ENCODE peak calls at places on chromosomes 16 and 17, in nine cellular contexts. C is COR-L47; F is activated naive CD8-positive, alpha-beta T cell treated with anti-CD3 and anti-CD28 coated beads for 36 hours; L is GM12865; Q is NCI-H1048; Y is HCEC 1CT; X is stimulated activated naive CD4-positive, alpha-beta T cell treated with Interleukin-2 at 50 U/mL for 16 hours; W is AG08395; N is T-helper 2 cell. Z is an unnamed sample.

GRCh38 chr17:42787266-42787665 is 6.9 kb downstream of the WNK4 start:
- DNase-seq in C (no peak), N (no peak), Q (no peak), L (no peak), W (no peak), F (no peak), X (no peak), Y (no peak), Z (no peak)

GRCh38 chr17:14672830-14673229 is 371.9 kb downstream of the HS3ST3B1 start:
- DNase-seq in F (no peak), C (no peak), X (no peak), N (no peak), L (no peak), W (peak), Y (peak), Q (peak), Z (no peak)

GRCh38 chr16:66035096-66035495 is 331.4 kb upstream of the CDH5 start:
- DNase-seq in Y (no peak), N (no peak), X (no peak), Q (no peak), F (no peak), C (no peak), L (no peak), W (no peak), Z (no peak)

GRCh38 chr16:8675183-8676159 is 1.1 kb downstream of the ABAT start:
- DNase-seq in F (peak), L (no peak), W (no peak), C (no peak), Q (no peak), X (peak), Y (no peak), N (peak), Z (no peak)

GRCh38 chr16:66947302-66948033 is 12.2 kb downstream of the CES2 start:
- DNase-seq in L (peak), Q (peak), C (peak), X (peak), Y (peak), F (peak), N (peak), W (peak), Z (peak)

GRCh38 chr17:46853896-46854444 is 2.6 kb downstream of the WNT9B start:
- DNase-seq in W (peak), Q (no peak), F (no peak), C (no peak), L (no peak), X (no peak), N (no peak), Y (peak), Z (no peak)

GRCh38 chr17:27293359-27293897 is 486 bp upstream of the WSB1 start:
- DNase-seq in C (no peak), F (no peak), Y (no peak), X (no peak), Q (no peak), L (peak), W (no peak), N (no peak), Z (no peak)

GRCh38 chr16:52069866-52070265 is 477.1 kb downstream of the TOX3 start:
- DNase-seq in Q (no peak), X (no peak), L (no peak), Y (no peak), C (peak), N (no peak), W (peak), F (no peak), Z (no peak)

GRCh38 chr17:53627511-53627910 is 195.2 kb upstream of the KIF2B start:
- DNase-seq in W (peak), C (no peak), L (no peak), F (no peak), N (no peak), Y (peak), Q (no peak), X (no peak), Z (no peak)

GRCh38 chr17:76579281-76579680 is 6.4 kb downstream of the ST6GALNAC2 start:
- DNase-seq in C (no peak), N (no peak), F (no peak), X (no peak), Y (no peak), W (no peak), Q (no peak), L (peak), Z (no peak)

GRCh38 chr16:48687421-48688038 is 77.5 kb upstream of the N4BP1 start:
- DNase-seq in W (peak), F (peak), Y (peak), N (no peak), Q (no peak), L (peak), X (no peak), C (peak), Z (peak)

GRCh38 chr17:2089021-2089422 is 34.1 kb downstream of the HIC1 start:
- DNase-seq in Q (no peak), N (no peak), C (no peak), W (peak), L (peak), X (no peak), F (peak), Y (peak), Z (no peak)

GRCh38 chr16:88893127-88893968 is 26.9 kb upstream of the PABPN1L start:
- DNase-seq in L (no peak), C (no peak), Q (no peak), N (no peak), Y (no peak), W (no peak), X (no peak), F (no peak), Z (no peak)

GRCh38 chr17:59391026-59391425 is 59.6 kb downstream of the YPEL2 start:
- DNase-seq in Q (no peak), F (no peak), X (no peak), N (no peak), L (no peak), W (no peak), Y (no peak), C (no peak), Z (no peak)

GRCh38 chr16:79850348-79850747 is 249.8 kb upstream of the MAF start:
- DNase-seq in X (no peak), W (no peak), N (no peak), L (no peak), Q (no peak), C (no peak), F (no peak), Y (no peak), Z (no peak)

GRCh38 chr16:945271-946047 is 25.3 kb downstream of the LMF1 start:
- DNase-seq in N (no peak), C (no peak), L (no peak), X (no peak), F (no peak), Y (no peak), Q (no peak), W (no peak), Z (no peak)

GRCh38 chr17:56319531-56319930 is 166.3 kb downstream of the ANKFN1 start:
- DNase-seq in W (peak), X (no peak), C (peak), Q (peak), F (no peak), Y (peak), L (peak), N (no peak), Z (no peak)

GRCh38 chr17:63550816-63551639 is 751 bp downstream of the DCAF7 start:
- DNase-seq in N (no peak), Q (no peak), X (no peak), L (peak), Y (no peak), F (peak), C (peak), W (peak), Z (no peak)

GRCh38 chr17:46793541-46793940 is 25.0 kb downstream of the WNT3 start:
- DNase-seq in Y (no peak), N (no peak), F (no peak), W (no peak), X (no peak), L (no peak), Q (no peak), C (no peak), Z (no peak)

GRCh38 chr17:41415833-41416335 is 8.5 kb downstream of the KRT37 start:
- DNase-seq in Q (no peak), C (no peak), Y (peak), L (no peak), W (peak), F (no peak), X (no peak), N (no peak), Z (no peak)

GRCh38 chr16:79862601-79863000 is 262.1 kb upstream of the MAF start:
- DNase-seq in C (no peak), Q (no peak), X (no peak), L (no peak), N (no peak), W (no peak), F (no peak), Y (no peak), Z (no peak)

GRCh38 chr17:35896011-35896587 is 15.9 kb upstream of the CCL5 start:
- DNase-seq in N (no peak), C (no peak), Q (no peak), X (peak), L (peak), F (peak), Y (no peak), W (no peak), Z (no peak)

GRCh38 chr16:8589293-8590160 is 784 bp downstream of the TMEM114 start:
- DNase-seq in Y (no peak), W (no peak), F (no peak), L (no peak), X (no peak), N (no peak), C (no peak), Q (no peak), Z (no peak)

GRCh38 chr16:67163164-67163902 is 1.2 kb upstream of the HSF4 start:
- DNase-seq in Y (no peak), N (no peak), C (peak), Q (peak), L (peak), X (peak), F (peak), W (no peak), Z (peak)

GRCh38 chr17:50101346-50102163 is 6.4 kb downstream of the PDK2 start:
- DNase-seq in X (no peak), F (no peak), L (no peak), Y (no peak), N (no peak), W (peak), C (no peak), Q (no peak), Z (peak)

GRCh38 chr17:76791053-76791980 is 53.4 kb downstream of the MFSD11 start:
- DNase-seq in F (peak), L (peak), W (peak), Q (no peak), C (peak), N (no peak), X (peak), Y (peak), Z (peak)

GRCh38 chr16:4272114-4272954 is 489 bp downstream of the TFAP4 start:
- DNase-seq in Q (no peak), L (peak), N (peak), C (no peak), W (peak), Y (peak), X (peak), F (no peak), Z (peak)

GRCh38 chr16:27945233-27945975 is 118.1 kb downstream of the GSG1L start:
- DNase-seq in Y (no peak), L (no peak), N (no peak), W (no peak), Q (no peak), F (no peak), X (no peak), C (no peak), Z (no peak)

Z was measured in frontal cortex.